ENCODE peak calls at places on chromosomes 3 and 15, in eight cellular contexts. I, V, D, X, Q, U, F and T are unnamed samples.

GRCh38 chr3:45507820-45508317 is 86.7 kb upstream of the LIMD1 start:
- DNase-seq in V (peak), Q (no peak), I (no peak), U (no peak), D (no peak), X (peak), F (no peak), T (no peak)

GRCh38 chr3:127800508-127800907 is 21.8 kb downstream of the MGLL start:
- DNase-seq in F (no peak), D (no peak), U (no peak), V (no peak), Q (no peak), I (no peak), X (no peak), T (no peak)

GRCh38 chr3:113747719-113748046 is 848 bp downstream of the ATP6V1A start:
- DNase-seq in U (no peak), Q (no peak), D (no peak), V (no peak), F (no peak), I (no peak), X (no peak), T (no peak)

GRCh38 chr3:178895178-178895789 is 176.3 kb downstream of the ZMAT3 start:
- DNase-seq in Q (no peak), D (no peak), X (no peak), F (no peak), I (no peak), U (no peak), V (no peak), T (no peak)

GRCh38 chr3:189927975-189928895 is 192.5 kb downstream of the P3H2 start:
- DNase-seq in D (no peak), I (no peak), F (no peak), Q (peak), U (no peak), X (no peak), V (no peak), T (no peak)

GRCh38 chr3:114406286-114406685 is 112.5 kb downstream of the TIGIT start:
- DNase-seq in V (no peak), X (no peak), D (no peak), I (no peak), U (no peak), Q (no peak), F (no peak), T (no peak)

GRCh38 chr3:108589998-108590323 is 439 bp downstream of the DZIP3 start:
- DNase-seq in V (no peak), U (no peak), I (no peak), F (no peak), D (no peak), Q (no peak), X (no peak), T (no peak)

GRCh38 chr3:95923496-95924210 is 890.7 kb upstream of the EPHA6 start:
- DNase-seq in U (no peak), V (no peak), X (peak), F (no peak), I (no peak), Q (peak), D (no peak), T (no peak)

GRCh38 chr15:100772478-100773378 is 106.9 kb upstream of the ALDH1A3 start:
- DNase-seq in V (no peak), Q (no peak), U (peak), I (no peak), X (no peak), D (no peak), F (no peak), T (no peak)

GRCh38 chr15:62104406-62104805 is 37.6 kb downstream of the C2CD4A start:
- DNase-seq in X (no peak), U (no peak), D (no peak), V (no peak), Q (no peak), F (no peak), I (no peak), T (no peak)

GRCh38 chr3:179037361-179037760 is 34.2 kb downstream of the ZMAT3 start:
- DNase-seq in D (no peak), X (peak), I (no peak), V (peak), Q (peak), U (no peak), F (peak), T (peak)

GRCh38 chr3:9175421-9175820 is 74.0 kb downstream of the SRGAP3 start:
- DNase-seq in F (no peak), X (no peak), V (no peak), U (no peak), D (no peak), Q (peak), I (peak), T (no peak)

GRCh38 chr3:127764301-127764700 is 58.0 kb downstream of the MGLL start:
- DNase-seq in F (no peak), D (no peak), I (no peak), X (no peak), Q (no peak), V (no peak), U (no peak), T (no peak)

GRCh38 chr3:72144773-72145505 is 360.0 kb upstream of the PROK2 start:
- DNase-seq in U (peak), X (no peak), V (no peak), D (no peak), Q (no peak), F (no peak), I (no peak), T (no peak)

GRCh38 chr3:114846779-114847178 is 300.3 kb downstream of the ZBTB20 start:
- DNase-seq in U (no peak), V (no peak), F (no peak), D (no peak), I (no peak), X (no peak), Q (no peak), T (no peak)

GRCh38 chr3:52841981-52842340 is 7.1 kb upstream of the MUSTN1 start:
- DNase-seq in Q (no peak), U (no peak), D (no peak), X (no peak), I (no peak), F (no peak), V (no peak), T (no peak)

GRCh38 chr3:72482589-72483249 is 365.5 kb downstream of the SHQ1 start:
- DNase-seq in I (peak), F (peak), D (peak), V (no peak), U (peak), X (peak), Q (peak), T (peak)

GRCh38 chr15:28271697-28272250 is 50.2 kb downstream of the HERC2 start:
- DNase-seq in D (no peak), U (no peak), V (no peak), I (no peak), Q (no peak), X (no peak), F (no peak), T (no peak)

GRCh38 chr15:82371649-82372048 is 22.4 kb upstream of the GOLGA6L10 start:
- DNase-seq in Q (no peak), F (no peak), X (no peak), I (no peak), D (no peak), U (no peak), V (no peak), T (no peak)

GRCh38 chr15:89809093-89809786 is 5.4 kb downstream of the ANPEP start:
- DNase-seq in F (no peak), X (no peak), U (no peak), V (no peak), Q (no peak), D (peak), I (no peak), T (no peak)

GRCh38 chr3:47431225-47431624 is 44.5 kb downstream of the SCAP start:
- DNase-seq in D (no peak), F (no peak), I (no peak), U (no peak), X (no peak), V (no peak), Q (no peak), T (no peak)

GRCh38 chr3:177622520-177622919 is 425.2 kb upstream of the TBL1XR1 start:
- DNase-seq in V (no peak), X (no peak), F (no peak), U (no peak), I (no peak), D (no peak), Q (no peak), T (no peak)

GRCh38 chr3:129213238-129213637 is 29.5 kb upstream of the CNBP start:
- DNase-seq in Q (no peak), U (no peak), F (no peak), V (no peak), I (no peak), X (no peak), D (no peak), T (no peak)

DNA sequence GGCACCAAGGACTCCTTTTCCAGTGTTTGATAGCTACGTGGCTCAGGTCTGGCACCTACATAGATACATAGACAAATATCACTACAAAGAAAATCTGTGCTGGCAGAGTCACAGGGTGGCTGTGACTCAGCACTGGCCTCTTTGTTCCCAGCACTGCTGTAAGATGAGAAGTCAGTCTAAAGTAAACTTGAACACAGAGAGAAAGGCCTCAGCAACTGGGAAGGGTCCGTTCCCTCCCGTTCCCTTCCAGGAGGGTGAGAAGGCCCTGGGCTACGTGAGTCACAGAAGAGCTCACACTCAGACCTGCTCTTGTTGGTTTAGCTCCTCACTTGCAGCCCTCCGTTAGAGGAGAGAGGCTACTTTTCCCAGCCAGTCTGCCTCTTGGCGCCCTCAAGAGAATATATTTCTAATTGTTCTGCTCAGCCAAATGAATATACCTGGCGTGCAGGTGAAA is 23.1 kb downstream of the ANXA2 start:
- DNase-seq in D (no peak), U (peak), V (peak), F (peak), I (peak), X (peak), Q (peak), T (peak)
- H3K27ac ChIP-seq in D (peak), U (peak), V (no peak), F (peak), I (peak), X (peak), Q (peak), T (peak)

GRCh38 chr15:96657096-96657495 is 326.6 kb downstream of the NR2F2 start:
- DNase-seq in V (no peak), F (no peak), I (no peak), Q (no peak), U (no peak), X (no peak), D (no peak), T (no peak)
- TF ChIP-seq CTCF in V (peak), F (no peak), I (no peak), Q (no peak), U (no peak), X (peak), D (no peak), T (no peak)

GRCh38 chr15:45395956-45396355 is 17.6 kb upstream of the GATM start:
- DNase-seq in Q (no peak), U (no peak), I (no peak), X (no peak), D (no peak), F (no peak), V (no peak), T (no peak)
- H3K27ac ChIP-seq in Q (no peak), U (no peak), I (no peak), X (no peak), D (no peak), F (no peak), V (no peak), T (no peak)

DNA sequence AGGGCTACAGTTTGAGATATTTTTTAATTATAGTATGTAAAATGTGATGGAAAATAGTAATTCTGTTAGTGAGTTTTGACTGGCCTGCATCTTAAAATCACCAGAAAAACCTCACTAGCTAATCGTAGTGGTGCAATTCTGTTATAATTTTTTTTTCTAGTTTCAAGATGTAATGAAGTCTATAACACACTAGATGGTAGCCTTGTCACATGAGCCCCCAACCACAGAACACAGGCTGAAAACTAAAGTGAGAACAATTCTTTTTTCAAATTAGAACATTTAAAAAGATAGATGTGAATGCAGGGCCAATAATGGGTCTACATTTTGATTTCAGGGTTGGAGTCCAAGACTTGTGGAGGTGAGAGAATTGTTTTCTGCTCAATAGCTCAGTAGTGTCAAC is 83.3 kb upstream of the KCNH8 start:
- DNase-seq in D (no peak), Q (no peak), I (no peak), F (no peak), U (no peak), X (peak), V (no peak), T (no peak)
- TF ChIP-seq CTCF in D (no peak), Q (peak), I (peak), F (no peak), U (peak), X (peak), V (peak), T (peak)

GRCh38 chr3:14539384-14540208 is 546 bp downstream of the GRIP2 start:
- DNase-seq in F (no peak), D (peak), I (no peak), V (no peak), Q (no peak), X (no peak), U (no peak), T (no peak)
- H3K27ac ChIP-seq in F (peak), D (no peak), I (no peak), V (no peak), Q (no peak), X (peak), U (no peak), T (no peak)

GRCh38 chr3:170180952-170181876 is at the start of gene PHC3:
- DNase-seq in V (peak), X (peak), U (peak), I (peak), F (peak), Q (peak), D (peak), T (peak)
- TF ChIP-seq CTCF in V (no peak), X (no peak), U (peak), I (no peak), F (peak), Q (no peak), D (no peak), T (no peak)

GRCh38 chr3:140277886-140278285 is 342.9 kb downstream of the CLSTN2 start:
- DNase-seq in I (no peak), X (no peak), F (no peak), V (no peak), D (no peak), Q (no peak), U (no peak), T (no peak)

GRCh38 chr3:140274429-140274828 is 339.4 kb downstream of the CLSTN2 start:
- DNase-seq in I (no peak), Q (no peak), V (no peak), D (no peak), U (no peak), F (no peak), X (no peak), T (no peak)

GRCh38 chr3:140276698-140277097 is 341.7 kb downstream of the CLSTN2 start:
- DNase-seq in U (peak), D (no peak), F (no peak), V (peak), I (no peak), X (peak), Q (no peak), T (no peak)

GRCh38 chr3:140270329-140270728 is 335.3 kb downstream of the CLSTN2 start:
- DNase-seq in U (no peak), F (no peak), I (no peak), D (no peak), V (no peak), Q (peak), X (no peak), T (no peak)

GRCh38 chr3:140273542-140274195 is 338.7 kb downstream of the CLSTN2 start:
- DNase-seq in X (no peak), I (no peak), V (no peak), U (no peak), F (no peak), D (no peak), Q (no peak), T (no peak)
- H3K27ac ChIP-seq in X (no peak), I (no peak), V (no peak), U (no peak), F (no peak), D (no peak), Q (no peak), T (no peak)

DNA sequence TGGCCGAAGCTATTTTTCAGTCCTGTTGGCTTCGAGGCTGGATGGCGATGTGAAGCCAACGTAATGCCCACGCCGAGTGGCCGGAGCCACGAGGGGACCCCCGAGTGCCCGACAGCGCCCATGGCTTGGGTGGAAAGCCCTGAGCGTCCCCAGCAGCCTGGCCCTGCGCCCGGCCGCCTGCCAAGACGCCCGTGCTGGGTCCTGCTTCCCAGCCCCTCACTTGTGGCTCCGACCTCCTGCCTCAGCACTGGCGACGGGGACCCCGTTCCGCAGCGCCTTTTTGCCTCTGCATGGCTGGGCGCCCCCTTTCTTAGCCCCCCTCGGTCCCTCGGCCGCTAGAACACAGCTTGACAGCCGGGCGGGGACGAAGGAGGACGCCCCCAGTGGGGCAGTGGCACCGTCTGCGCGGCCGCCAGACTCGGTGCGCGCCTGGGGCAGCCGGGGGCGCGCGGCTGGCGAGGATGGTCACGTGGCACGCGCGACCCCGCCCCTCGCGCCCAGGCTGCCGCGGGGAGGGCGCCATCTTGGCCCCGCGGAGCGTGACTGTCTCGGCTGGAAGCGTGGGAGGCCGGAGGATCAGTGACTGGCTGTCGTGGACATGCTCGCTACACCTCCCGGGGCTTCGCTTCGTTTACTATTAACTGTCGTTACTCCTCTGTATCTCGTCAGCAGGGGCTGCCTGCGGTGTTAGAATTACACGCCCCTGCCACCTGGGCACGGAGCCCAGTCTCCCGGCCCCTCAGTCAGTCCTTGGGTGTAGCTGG is 626 bp upstream of the GPR176 start:
- DNase-seq in Q (peak), V (peak), D (peak), X (peak), U (peak), F (peak), I (peak), T (peak)
- TF ChIP-seq CTCF in Q (peak), V (no peak), D (no peak), X (peak), U (no peak), F (no peak), I (no peak), T (no peak)

GRCh38 chr3:38264307-38264706 is 1.3 kb upstream of the SLC22A13 start:
- DNase-seq in F (no peak), D (no peak), U (peak), V (no peak), Q (no peak), I (no peak), X (no peak), T (no peak)
- H3K27ac ChIP-seq in F (no peak), D (no peak), U (no peak), V (no peak), Q (no peak), I (no peak), X (no peak), T (no peak)